ENCODE peak calls at places on chromosomes 16 and 17, in six cellular contexts. P is GM23248, B is astrocyte, F is GM23338, R is fibroblast of lung, T is hepatocyte. Q is an unnamed sample.

GRCh38 chr16:15653227-15653626 is 3.2 kb downstream of the NDE1 start:
- DNase-seq in T (no peak), F (no peak), R (peak), P (peak), B (peak), Q (no peak)

GRCh38 chr16:84529607-84530006 is 25.1 kb upstream of the MEAK7 start:
- DNase-seq in F (no peak), T (no peak), P (no peak), R (no peak), B (no peak), Q (no peak)

GRCh38 chr17:45451131-45451530 is 18.5 kb upstream of the ARHGAP27 start:
- DNase-seq in T (no peak), P (no peak), R (no peak), F (peak), B (no peak), Q (peak)

GRCh38 chr16:85234310-85235235 is 122.3 kb upstream of the CIBAR2 start:
- DNase-seq in F (peak), B (peak), T (peak), P (peak), R (peak), Q (no peak)

GRCh38 chr17:59846391-59847165 is 46.2 kb downstream of the TUBD1 start:
- DNase-seq in B (peak), R (peak), F (peak), P (peak), T (peak), Q (peak)

GRCh38 chr17:38921756-38922411 is 3.5 kb upstream of the LASP1NB start:
- DNase-seq in P (peak), B (no peak), R (no peak), F (peak), T (no peak), Q (no peak)

GRCh38 chr17:58249270-58250133 is 11.1 kb downstream of the LPO start:
- DNase-seq in P (peak), R (peak), T (peak), F (peak), B (peak), Q (peak)

GRCh38 chr17:75753514-75754377 is 11.2 kb downstream of the GALK1 start:
- DNase-seq in P (peak), B (peak), T (peak), F (peak), R (peak), Q (peak)

GRCh38 chr17:70242781-70243437 is 73.6 kb downstream of the KCNJ2 start:
- DNase-seq in P (no peak), B (peak), F (no peak), T (no peak), R (peak), Q (no peak)

GRCh38 chr17:40326014-40326831 is 17.2 kb downstream of the RARA start:
- DNase-seq in R (no peak), F (no peak), B (no peak), P (no peak), T (no peak), Q (peak)

GRCh38 chr16:4879049-4879448 is 31.8 kb downstream of the UBN1 start:
- DNase-seq in P (peak), B (no peak), F (no peak), R (no peak), T (no peak), Q (no peak)

GRCh38 chr17:78174870-78175642 is 6.7 kb downstream of the SYNGR2 start:
- DNase-seq in F (peak), P (no peak), T (no peak), B (no peak), R (no peak), Q (no peak)

GRCh38 chr17:47423406-47424295 is 99.9 kb downstream of the EFCAB13 start:
- DNase-seq in B (peak), P (no peak), R (no peak), F (peak), T (peak), Q (no peak)

GRCh38 chr16:29807426-29808218 is 1.3 kb downstream of the MAZ start:
- DNase-seq in P (peak), B (peak), T (peak), F (peak), R (peak), Q (peak)

GRCh38 chr17:78351449-78352006 is 8.3 kb downstream of the SOCS3 start:
- DNase-seq in B (peak), T (peak), F (peak), P (peak), R (peak), Q (no peak)

GRCh38 chr17:48505788-48506187 is 25.0 kb downstream of the HOXB1 start:
- DNase-seq in F (no peak), P (peak), T (peak), R (peak), B (peak), Q (peak)

GRCh38 chr17:76089680-76090516 is 10.9 kb downstream of the ZACN start:
- DNase-seq in T (no peak), B (no peak), P (no peak), R (no peak), F (no peak), Q (no peak)

GRCh38 chr17:70563301-70563820 is 394.0 kb downstream of the KCNJ2 start:
- DNase-seq in P (no peak), T (peak), B (peak), R (peak), F (no peak), Q (no peak)

GRCh38 chr17:72097144-72097543 is 23.7 kb upstream of the SOX9 start:
- DNase-seq in P (peak), T (no peak), R (no peak), B (no peak), F (no peak), Q (no peak)

GRCh38 chr17:44546711-44547606 is 10.3 kb upstream of the FZD2 start:
- DNase-seq in F (no peak), T (no peak), R (peak), P (peak), B (peak), Q (no peak)

GRCh38 chr16:47713225-47713595 is 252.1 kb downstream of the PHKB start:
- DNase-seq in P (peak), B (peak), R (peak), F (no peak), T (no peak), Q (no peak)

GRCh38 chr16:27217256-27217655 is 13.9 kb downstream of the KDM8 start:
- DNase-seq in R (peak), F (peak), B (peak), T (no peak), P (peak), Q (no peak)

GRCh38 chr16:2026461-2027023 is at the start of gene NHERF2:
- DNase-seq in P (peak), R (no peak), T (peak), B (no peak), F (peak), Q (peak)

GRCh38 chr16:22326771-22327445 is 29.7 kb downstream of the POLR3E start:
- DNase-seq in T (no peak), P (no peak), B (no peak), R (no peak), F (no peak), Q (no peak)

GRCh38 chr16:50408001-50408400 is 39.2 kb upstream of the BRD7 start:
- DNase-seq in T (no peak), P (no peak), F (no peak), B (no peak), R (no peak), Q (no peak)

GRCh38 chr17:66491213-66491612 is 188.8 kb downstream of the PRKCA start:
- DNase-seq in F (no peak), B (no peak), P (no peak), R (no peak), T (no peak), Q (no peak)

GRCh38 chr16:51084074-51084928 is 66.8 kb downstream of the SALL1 start:
- DNase-seq in R (no peak), B (peak), T (no peak), F (no peak), P (no peak), Q (no peak)

GRCh38 chr17:1762906-1763829 is 1.3 kb downstream of the SERPINF1 start:
- DNase-seq in P (peak), F (peak), B (peak), T (peak), R (peak), Q (no peak)

GRCh38 chr16:60458255-60458654 is 1578.0 kb downstream of the CDH8 start:
- DNase-seq in R (no peak), T (no peak), B (no peak), F (no peak), P (no peak), Q (no peak)

GRCh38 chr17:33202011-33202410 is 91.1 kb downstream of the ASIC2 start:
- DNase-seq in R (no peak), F (peak), T (no peak), P (no peak), B (no peak), Q (no peak)

GRCh38 chr16:3494574-3494973 is 715 bp downstream of the C16orf90 start:
- DNase-seq in F (no peak), R (no peak), B (no peak), P (no peak), T (no peak), Q (no peak)

GRCh38 chr16:77993111-77993571 is 29.2 kb upstream of the CLEC3A start:
- DNase-seq in F (peak), T (peak), P (peak), B (peak), R (peak), Q (no peak)

GRCh38 chr16:66369055-66369592 is 2.6 kb downstream of the CDH5 start:
- DNase-seq in T (no peak), F (no peak), R (no peak), P (peak), B (no peak), Q (no peak)

GRCh38 chr17:68775338-68775737 is 174.2 kb upstream of the FAM20A start:
- DNase-seq in R (peak), P (peak), F (no peak), B (no peak), T (no peak), Q (no peak)

GRCh38 chr16:66746682-66747081 is 4.7 kb downstream of the DYNC1LI2 start:
- DNase-seq in B (peak), T (no peak), P (peak), F (no peak), R (no peak), Q (peak)

GRCh38 chr16:89272631-89273030 is 55.1 kb downstream of the ZNF778 start:
- DNase-seq in T (no peak), B (no peak), F (no peak), P (no peak), R (no peak), Q (no peak)

GRCh38 chr16:19644877-19645276 is 73.2 kb downstream of the KNOP1 start:
- DNase-seq in T (peak), B (no peak), R (peak), F (no peak), P (no peak), Q (no peak)

GRCh38 chr17:17077101-17077500 is 34.8 kb downstream of the MPRIP start:
- DNase-seq in T (no peak), P (no peak), B (no peak), F (no peak), R (no peak), Q (no peak)

GRCh38 chr16:72739577-72739976 is 308.4 kb downstream of the ZFHX3 start:
- DNase-seq in B (peak), T (no peak), P (peak), F (peak), R (peak), Q (no peak)

DNA sequence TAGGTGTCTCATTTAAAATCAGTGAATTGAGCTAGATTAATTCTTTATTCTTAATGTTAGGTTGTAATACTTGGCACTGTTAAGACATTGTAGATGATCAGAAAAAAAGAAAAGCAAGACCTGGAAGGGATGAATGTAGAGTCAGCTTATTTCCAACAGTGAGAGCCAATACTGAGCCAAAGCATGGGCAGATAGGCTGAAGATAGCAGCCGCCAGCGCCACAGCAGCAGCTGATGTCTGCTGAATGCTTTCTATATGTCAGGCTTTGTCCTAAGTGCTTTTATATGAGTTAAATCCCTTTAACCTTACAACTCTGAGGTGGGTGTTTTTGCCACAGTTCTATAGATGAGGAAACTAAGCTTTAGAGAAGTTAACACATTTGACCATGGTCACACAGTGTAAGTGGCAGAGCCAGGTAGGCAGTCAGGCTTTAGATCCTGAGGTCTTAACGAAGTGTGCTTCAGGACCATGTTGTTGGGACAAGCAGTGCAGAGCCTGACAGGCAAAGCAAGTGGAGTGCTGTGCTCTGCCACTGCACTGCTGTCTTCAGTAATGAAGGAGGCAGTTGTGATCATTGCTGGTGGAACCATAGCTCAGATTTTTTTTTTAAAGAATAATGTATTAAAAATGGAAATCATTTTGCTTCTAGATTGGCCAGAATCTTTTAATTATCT is 25.9 kb downstream of the TNRC6A start:
- DNase-seq in R (no peak), T (no peak), P (no peak), F (no peak), B (no peak), Q (no peak)
- H3K4me2 ChIP-seq in R (no peak), T (no peak), P (no peak), F (no peak), B (no peak), Q (no peak)

GRCh38 chr16:31529398-31530312 is 2.0 kb downstream of the AHSP start:
- DNase-seq in P (peak), F (peak), R (no peak), B (no peak), T (peak), Q (no peak)
- TF ChIP-seq EZH2 in P (no peak), F (peak), R (peak), B (peak), T (no peak), Q (no peak)

DNA sequence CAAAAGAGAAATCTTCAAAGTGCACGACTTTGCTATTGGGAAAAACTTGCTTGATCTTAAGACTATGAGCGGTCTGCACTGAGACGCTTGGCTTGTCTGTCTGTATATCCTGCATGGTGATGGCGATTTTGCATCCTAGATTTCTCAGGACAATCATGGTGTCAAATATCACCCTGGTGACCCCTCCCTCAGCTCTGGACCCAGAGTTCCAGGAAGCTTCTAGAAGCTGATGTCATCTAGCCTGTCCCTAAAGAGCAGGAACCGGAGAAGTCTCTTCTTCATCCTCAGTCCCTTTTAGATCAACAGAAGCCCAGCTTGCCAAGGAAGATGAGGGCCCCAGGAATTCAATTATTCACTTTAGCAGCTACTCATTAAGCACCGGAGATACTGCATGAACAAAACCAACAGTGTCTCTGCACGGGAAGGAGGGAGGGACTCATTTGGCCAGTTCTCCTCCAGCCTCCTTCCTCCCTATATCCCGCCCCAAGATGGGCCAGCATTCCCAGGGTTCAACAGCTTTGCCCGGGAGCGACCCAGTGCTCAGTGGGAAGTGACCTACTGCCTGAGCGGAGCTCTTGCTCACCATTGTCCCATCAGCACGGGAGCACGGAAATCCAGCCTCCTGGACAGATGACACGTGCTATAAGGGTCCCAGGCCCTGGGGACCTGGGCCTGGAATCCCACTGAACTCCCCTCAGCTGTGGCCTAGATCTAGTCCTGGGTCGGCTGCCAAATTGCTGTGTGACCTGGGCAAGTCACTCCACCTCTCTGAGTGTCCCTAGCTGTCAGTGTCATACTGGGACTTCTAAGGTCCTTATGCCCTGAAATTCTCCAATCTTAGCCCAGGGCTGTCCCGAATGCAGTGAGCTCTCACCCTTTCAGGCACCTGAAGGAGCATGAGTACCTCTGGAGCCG is 3.8 kb downstream of the EMP2 start:
- DNase-seq in P (peak), R (peak), T (no peak), B (no peak), F (no peak), Q (no peak)
- H3K27ac ChIP-seq in P (no peak), R (no peak), T (no peak), B (no peak), F (no peak), Q (no peak)

DNA sequence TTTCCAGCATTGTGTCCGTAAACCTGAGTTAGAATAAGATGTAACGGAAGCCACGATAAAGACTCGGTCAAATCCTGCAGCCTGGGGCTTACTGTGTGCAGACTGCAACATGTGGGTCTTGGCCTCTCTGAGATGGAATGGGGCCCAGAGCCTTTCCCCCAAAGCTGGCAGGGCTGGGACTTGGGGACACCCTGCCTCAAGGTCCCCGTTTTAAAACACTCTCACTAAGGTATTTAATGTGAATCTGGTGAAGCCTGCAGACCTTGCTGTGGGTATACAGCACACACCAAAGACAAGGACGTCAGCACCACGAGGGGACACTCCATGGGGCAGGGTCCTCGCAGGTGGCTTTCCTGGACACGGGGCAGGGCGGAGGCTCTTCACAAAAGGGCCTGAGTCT is 2.1 kb downstream of the NDUFAF8 start:
- DNase-seq in B (no peak), T (no peak), F (no peak), P (no peak), R (no peak), Q (no peak)
- H3K4me2 ChIP-seq in B (no peak), T (no peak), F (peak), P (no peak), R (no peak), Q (no peak)

DNA sequence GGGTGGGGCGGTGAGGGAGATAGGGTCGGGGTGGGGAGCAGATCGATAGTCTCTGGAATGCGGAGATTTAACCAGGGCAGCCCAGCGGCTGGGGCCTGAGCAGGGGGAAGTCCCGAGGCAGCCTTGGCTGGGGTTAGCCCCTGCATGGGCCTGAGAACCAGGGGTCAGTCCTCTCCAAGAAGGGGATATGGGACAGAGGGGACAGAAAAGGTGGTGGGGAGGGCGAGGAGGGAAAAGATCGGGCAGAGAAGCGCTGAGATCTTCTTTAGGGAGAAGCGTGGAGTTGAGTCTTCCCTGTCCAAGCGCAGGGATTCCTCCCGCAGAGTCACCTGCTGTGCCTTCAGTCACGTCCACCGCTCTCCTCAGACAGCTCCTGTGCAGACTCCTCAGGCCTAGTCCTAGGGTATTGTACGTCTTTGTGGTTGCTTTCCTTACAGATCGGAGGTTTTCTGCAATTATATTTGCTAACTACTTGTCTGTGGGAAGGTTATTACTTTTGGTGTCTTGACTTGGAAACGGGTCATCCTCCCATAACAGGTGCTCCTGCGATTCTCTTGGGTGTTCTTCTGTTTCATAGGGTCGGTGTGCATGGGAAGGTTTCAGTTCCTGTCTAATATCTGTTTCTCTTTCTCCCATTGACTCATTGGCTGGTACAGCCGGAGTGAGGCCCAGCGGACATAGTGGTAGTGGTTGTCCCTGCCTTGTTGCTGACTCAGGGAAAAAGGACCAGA is 952 bp downstream of the CD300A start:
- DNase-seq in F (peak), P (no peak), B (no peak), T (no peak), R (no peak), Q (peak)
- TF ChIP-seq EZH2 in F (peak), P (no peak), B (no peak), T (no peak), R (no peak), Q (no peak)

Q was measured in MM.1S.